ENCODE peak calls at places on chromosomes 5 and 9, in four cellular contexts. J is NB4, K is brain microvascular endothelial cell, V is GM20000. L is an unnamed sample.

GRCh38 chr5:115977988-115978387 is 15.7 kb downstream of the LVRN start:
- DNase-seq in V (no peak), K (peak; percentile 72), J (no peak), L (no peak)

GRCh38 chr9:74132986-74133385 is 364.1 kb upstream of the RORB start:
- DNase-seq in V (no peak), K (no peak), J (no peak), L (no peak)

GRCh38 chr9:127077658-127077975 is 44.8 kb downstream of the ANGPTL2 start:
- DNase-seq in J (no peak), K (no peak), V (no peak), L (no peak)

GRCh38 chr9:75824816-75825568 is 65.5 kb upstream of the PCSK5 start:
- DNase-seq in J (no peak), K (no peak), V (no peak), L (no peak)

GRCh38 chr5:109146611-109147010 is 263.2 kb downstream of the PJA2 start:
- DNase-seq in V (no peak), K (no peak), J (no peak), L (no peak)

GRCh38 chr5:168529361-168530234 is 493 bp downstream of the FBLL1 start:
- DNase-seq in J (no peak), K (no peak), V (no peak), L (peak; percentile 9)

GRCh38 chr9:116383956-116384355 is 230.4 kb downstream of the PAPPA start:
- DNase-seq in J (no peak), V (no peak), K (peak; percentile 35), L (no peak)

GRCh38 chr9:17462869-17463464 is 115.9 kb upstream of the SH3GL2 start:
- DNase-seq in V (peak; percentile 13), J (peak; percentile 82), K (peak; percentile 45), L (peak; percentile 25)

GRCh38 chr5:52784741-52785140 is 3.0 kb upstream of the ITGA1 start:
- DNase-seq in V (no peak), K (no peak), J (peak; percentile 62), L (no peak)

GRCh38 chr9:14258156-14258555 is 55.8 kb downstream of the NFIB start:
- DNase-seq in V (no peak), J (no peak), K (no peak), L (no peak)

GRCh38 chr5:127409236-127409921 is 108.1 kb upstream of the PRRC1 start:
- DNase-seq in V (no peak), J (no peak), K (no peak), L (no peak)

GRCh38 chr9:9913276-9913832 is 699.4 kb downstream of the PTPRD start:
- DNase-seq in V (no peak), K (no peak), J (no peak), L (no peak)

GRCh38 chr9:91664669-91665068 is 241.0 kb upstream of the NFIL3 start:
- DNase-seq in V (no peak), J (no peak), K (no peak), L (no peak)

GRCh38 chr5:177270653-177271052 is 32.9 kb downstream of the RAB24 start:
- DNase-seq in V (no peak), K (no peak), J (no peak), L (no peak)

GRCh38 chr5:180583738-180584137 is 7.6 kb downstream of the SCGB3A1 start:
- DNase-seq in K (no peak), V (no peak), J (no peak), L (no peak)

GRCh38 chr9:77876091-77876490 is 155.5 kb downstream of the GNAQ start:
- DNase-seq in V (no peak), K (no peak), J (no peak), L (no peak)

GRCh38 chr5:6905883-6906282 is 192.7 kb downstream of the TENT4A start:
- DNase-seq in J (no peak), V (no peak), K (no peak), L (no peak)

GRCh38 chr5:140228364-140228837 is 53.4 kb downstream of the CYSTM1 start:
- DNase-seq in K (no peak), J (no peak), V (no peak), L (no peak)

GRCh38 chr5:176835918-176836317 is 25.6 kb downstream of the UNC5A start:
- DNase-seq in V (no peak), K (no peak), J (no peak), L (no peak)

GRCh38 chr5:127898551-127899213 is 184.9 kb upstream of the SLC12A2 start:
- DNase-seq in K (no peak), V (no peak), J (no peak), L (no peak)

GRCh38 chr9:16671591-16672137 is 198.8 kb downstream of the BNC2 start:
- DNase-seq in J (peak; percentile 14), K (peak; percentile 70), V (no peak), L (no peak)

GRCh38 chr5:180910735-180911134 is 11.8 kb downstream of the BTNL8 start:
- DNase-seq in V (no peak), K (no peak), J (no peak), L (no peak)

GRCh38 chr5:39014544-39014943 is 59.7 kb downstream of the RICTOR start:
- DNase-seq in K (peak; percentile 93), J (no peak), V (no peak), L (no peak)

GRCh38 chr5:13553896-13554295 is 390.6 kb downstream of the DNAH5 start:
- DNase-seq in J (peak; percentile 34), V (no peak), K (peak; percentile 21), L (peak; percentile 38)

GRCh38 chr9:14692536-14692917 is 705 bp downstream of the ZDHHC21 start:
- DNase-seq in K (no peak), J (peak; percentile 30), V (no peak), L (no peak)

GRCh38 chr5:119943148-119943547 is 313.8 kb downstream of the FAM170A start:
- DNase-seq in V (no peak), K (peak; percentile 9), J (peak; percentile 2), L (no peak)

GRCh38 chr5:117587111-117587510 is 1012.5 kb upstream of the SEMA6A start:
- DNase-seq in K (no peak), V (no peak), J (no peak), L (no peak)

GRCh38 chr5:117588611-117589010 is 1014.0 kb upstream of the SEMA6A start:
- DNase-seq in V (no peak), K (no peak), J (no peak), L (no peak)

GRCh38 chr5:117594165-117594564 is 1019.5 kb upstream of the SEMA6A start:
- DNase-seq in J (no peak), K (no peak), V (no peak), L (no peak)

GRCh38 chr5:117590944-117591343 is 1016.3 kb upstream of the SEMA6A start:
- DNase-seq in V (peak; percentile 22), J (peak; percentile 22), K (no peak), L (no peak)
- TF ChIP-seq CTCF in V (peak; percentile 9), J (peak; percentile 32), K (peak; percentile 52), L (peak; percentile 57)

DNA sequence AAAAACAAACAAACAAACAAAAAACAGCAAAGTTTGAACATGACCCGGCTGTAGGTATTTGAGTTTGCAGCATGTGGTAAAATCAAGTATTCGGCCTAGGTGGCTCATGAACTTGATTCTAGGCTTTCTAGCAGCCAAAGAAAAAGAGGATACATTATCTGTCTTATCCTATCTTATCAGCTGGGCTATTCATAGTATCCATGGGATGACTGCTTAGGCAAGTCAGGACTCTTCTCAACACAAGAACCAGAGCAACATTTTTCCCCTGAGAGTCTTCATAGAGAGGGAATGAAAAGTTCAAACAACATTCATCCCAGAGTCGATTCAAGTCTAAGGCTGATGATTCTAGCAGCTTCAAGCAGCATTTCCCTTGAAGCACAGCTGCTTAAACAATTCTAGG is 2.9 kb downstream of the S100Z start:
- DNase-seq in K (no peak), J (no peak), V (no peak), L (no peak)
- TF ChIP-seq CTCF in K (no peak), J (no peak), V (no peak), L (no peak)

GRCh38 chr9:114522847-114523246 is 17.6 kb upstream of the WHRN start:
- DNase-seq in J (no peak), V (no peak), K (no peak), L (no peak)
- TF ChIP-seq CTCF in J (no peak), V (no peak), K (no peak), L (no peak)

DNA sequence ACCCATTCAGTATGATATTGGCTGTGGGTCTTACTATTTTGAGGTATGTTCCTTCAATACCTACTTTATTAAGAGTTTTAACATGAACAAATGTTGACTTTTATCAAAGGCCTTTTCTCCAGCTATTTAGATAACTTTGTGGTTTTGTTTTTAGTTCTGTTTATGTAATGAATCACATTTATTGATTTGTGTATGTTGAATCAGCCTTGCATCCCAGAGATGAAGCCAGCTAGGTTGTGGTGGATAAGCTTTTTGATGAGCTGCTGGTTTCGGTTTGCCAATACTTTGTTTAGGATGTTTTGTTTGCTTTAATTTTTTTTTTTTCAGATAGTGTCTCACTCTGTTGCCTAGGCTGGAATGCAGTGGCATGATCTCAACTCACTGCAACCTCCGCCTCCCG is 609.0 kb upstream of the COX7C start:
- DNase-seq in J (no peak), K (no peak), V (no peak), L (no peak)
- TF ChIP-seq CTCF in J (no peak), K (no peak), V (no peak), L (no peak)

GRCh38 chr5:74402553-74402952 is 238.0 kb downstream of the ENC1 start:
- DNase-seq in V (no peak), K (no peak), J (no peak), L (no peak)

GRCh38 chr5:74406844-74407243 is 233.7 kb downstream of the ENC1 start:
- DNase-seq in J (no peak), K (no peak), V (no peak), L (no peak)

GRCh38 chr5:74401566-74402320 is 238.8 kb downstream of the ENC1 start:
- DNase-seq in K (peak; percentile 23), J (no peak), V (no peak), L (no peak)

GRCh38 chr5:74403771-74404170 is 236.8 kb downstream of the ENC1 start:
- DNase-seq in V (no peak), K (no peak), J (no peak), L (no peak)

GRCh38 chr5:74404574-74405310 is 235.8 kb downstream of the ENC1 start:
- DNase-seq in J (no peak), K (no peak), V (no peak), L (no peak)
- TF ChIP-seq CTCF in J (no peak), K (no peak), V (no peak), L (no peak)